ENCODE peak calls at places on chromosomes 12 and 14, in four cellular contexts. One of them, this sample, is unnamed.

GRCh38 chr12:3604281-3604680 is 113.3 kb downstream of the PRMT8 start:
- DNase-seq in astrocyte of the spinal cord: no peak
- DNase-seq in cardiac fibroblast: no peak
- DNase-seq in testis: no peak
- DNase-seq in this sample: no peak

GRCh38 chr14:100074431-100075100 is 9.3 kb downstream of the EVL start:
- DNase-seq in testis: no peak
- DNase-seq in astrocyte of the spinal cord: no peak
- DNase-seq in cardiac fibroblast: no peak
- DNase-seq in this sample: no peak

GRCh38 chr12:60335765-60336164 is 739.9 kb downstream of the SLC16A7 start:
- DNase-seq in astrocyte of the spinal cord: peak; percentile 50
- DNase-seq in testis: no peak
- DNase-seq in cardiac fibroblast: peak; percentile 37
- DNase-seq in this sample: peak; percentile 34

GRCh38 chr12:53205747-53206146 is 1.3 kb downstream of the ITGB7 start:
- DNase-seq in testis: no peak
- DNase-seq in astrocyte of the spinal cord: peak; percentile 83
- DNase-seq in cardiac fibroblast: peak; percentile 82
- DNase-seq in this sample: peak; percentile 75

GRCh38 chr14:88518592-88519512 is 36.0 kb downstream of the PTPN21 start:
- DNase-seq in astrocyte of the spinal cord: peak; percentile 79
- DNase-seq in testis: no peak
- DNase-seq in cardiac fibroblast: peak; percentile 37
- DNase-seq in this sample: peak; percentile 42

GRCh38 chr14:74595006-74595735 is 16.9 kb downstream of the LTBP2 start:
- DNase-seq in astrocyte of the spinal cord: peak; percentile 68
- DNase-seq in cardiac fibroblast: peak; percentile 87
- DNase-seq in testis: peak; percentile 34
- DNase-seq in this sample: no peak

GRCh38 chr12:2094597-2094996 is 41.8 kb downstream of the CACNA1C start:
- DNase-seq in testis: no peak
- DNase-seq in cardiac fibroblast: peak; percentile 23
- DNase-seq in astrocyte of the spinal cord: no peak
- DNase-seq in this sample: no peak

GRCh38 chr12:6336079-6336858 is 5.6 kb downstream of the TNFRSF1A start:
- DNase-seq in testis: peak; percentile 92
- DNase-seq in astrocyte of the spinal cord: peak; percentile 99
- DNase-seq in cardiac fibroblast: peak; percentile 100
- DNase-seq in this sample: peak; percentile 100

GRCh38 chr14:105138021-105138541 is 30.5 kb downstream of the JAG2 start:
- DNase-seq in astrocyte of the spinal cord: no peak
- DNase-seq in testis: no peak
- DNase-seq in cardiac fibroblast: no peak
- DNase-seq in this sample: no peak

GRCh38 chr12:96326628-96327227 is 73.5 kb downstream of the CDK17 start:
- DNase-seq in astrocyte of the spinal cord: no peak
- DNase-seq in cardiac fibroblast: no peak
- DNase-seq in testis: no peak
- DNase-seq in this sample: no peak

GRCh38 chr12:96720363-96720705 is 186.7 kb upstream of the NEDD1 start:
- DNase-seq in testis: no peak
- DNase-seq in astrocyte of the spinal cord: no peak
- DNase-seq in cardiac fibroblast: peak; percentile 10
- DNase-seq in this sample: no peak

GRCh38 chr12:22206111-22206728 is 128.3 kb downstream of the ST8SIA1 start:
- DNase-seq in testis: no peak
- DNase-seq in astrocyte of the spinal cord: no peak
- DNase-seq in cardiac fibroblast: no peak
- DNase-seq in this sample: no peak

GRCh38 chr12:16939871-16940306 is 333.9 kb upstream of the LMO3 start:
- DNase-seq in cardiac fibroblast: peak; percentile 52
- DNase-seq in testis: peak; percentile 82
- DNase-seq in astrocyte of the spinal cord: peak; percentile 60
- DNase-seq in this sample: peak; percentile 27

GRCh38 chr12:27460471-27460978 is 14.0 kb downstream of the SMCO2 start:
- DNase-seq in cardiac fibroblast: peak; percentile 81
- DNase-seq in testis: no peak
- DNase-seq in astrocyte of the spinal cord: peak; percentile 21
- DNase-seq in this sample: no peak

GRCh38 chr14:75363156-75363555 is 64.7 kb upstream of the JDP2 start:
- DNase-seq in cardiac fibroblast: no peak
- DNase-seq in astrocyte of the spinal cord: no peak
- DNase-seq in testis: no peak
- DNase-seq in this sample: no peak

GRCh38 chr14:65373671-65374039 is 38.9 kb upstream of the FUT8 start:
- DNase-seq in cardiac fibroblast: peak; percentile 21
- DNase-seq in testis: peak; percentile 26
- DNase-seq in astrocyte of the spinal cord: no peak
- DNase-seq in this sample: no peak

GRCh38 chr14:94322648-94323570 is at the start of gene SERPINA6:
- DNase-seq in cardiac fibroblast: peak; percentile 74
- DNase-seq in astrocyte of the spinal cord: peak; percentile 76
- DNase-seq in testis: no peak
- DNase-seq in this sample: peak; percentile 47

GRCh38 chr14:22794533-22794932 is 20.7 kb downstream of the SLC7A7 start:
- DNase-seq in astrocyte of the spinal cord: no peak
- DNase-seq in cardiac fibroblast: no peak
- DNase-seq in testis: no peak
- DNase-seq in this sample: no peak

GRCh38 chr14:22420598-22421186 is 168.3 kb downstream of the DAD1 start:
- DNase-seq in astrocyte of the spinal cord: no peak
- DNase-seq in testis: no peak
- DNase-seq in cardiac fibroblast: peak; percentile 46
- DNase-seq in this sample: no peak

GRCh38 chr12:28164644-28165313 is 25.5 kb upstream of the CCDC91 start:
- DNase-seq in testis: no peak
- DNase-seq in cardiac fibroblast: no peak
- DNase-seq in astrocyte of the spinal cord: no peak
- DNase-seq in this sample: no peak

GRCh38 chr14:103187911-103188310 is 64.7 kb downstream of the TNFAIP2 start:
- DNase-seq in testis: no peak
- DNase-seq in cardiac fibroblast: no peak
- DNase-seq in astrocyte of the spinal cord: no peak
- DNase-seq in this sample: no peak

GRCh38 chr14:103186894-103187586 is 63.8 kb downstream of the TNFAIP2 start:
- DNase-seq in testis: no peak
- DNase-seq in cardiac fibroblast: no peak
- DNase-seq in astrocyte of the spinal cord: no peak
- DNase-seq in this sample: no peak

GRCh38 chr14:103185051-103186027 is 62.1 kb downstream of the TNFAIP2 start:
- DNase-seq in cardiac fibroblast: peak; percentile 50
- DNase-seq in testis: no peak
- DNase-seq in astrocyte of the spinal cord: peak; percentile 48
- DNase-seq in this sample: no peak

GRCh38 chr14:103184046-103184445 is 60.8 kb downstream of the TNFAIP2 start:
- DNase-seq in astrocyte of the spinal cord: no peak
- DNase-seq in testis: no peak
- DNase-seq in cardiac fibroblast: no peak
- DNase-seq in this sample: no peak

DNA sequence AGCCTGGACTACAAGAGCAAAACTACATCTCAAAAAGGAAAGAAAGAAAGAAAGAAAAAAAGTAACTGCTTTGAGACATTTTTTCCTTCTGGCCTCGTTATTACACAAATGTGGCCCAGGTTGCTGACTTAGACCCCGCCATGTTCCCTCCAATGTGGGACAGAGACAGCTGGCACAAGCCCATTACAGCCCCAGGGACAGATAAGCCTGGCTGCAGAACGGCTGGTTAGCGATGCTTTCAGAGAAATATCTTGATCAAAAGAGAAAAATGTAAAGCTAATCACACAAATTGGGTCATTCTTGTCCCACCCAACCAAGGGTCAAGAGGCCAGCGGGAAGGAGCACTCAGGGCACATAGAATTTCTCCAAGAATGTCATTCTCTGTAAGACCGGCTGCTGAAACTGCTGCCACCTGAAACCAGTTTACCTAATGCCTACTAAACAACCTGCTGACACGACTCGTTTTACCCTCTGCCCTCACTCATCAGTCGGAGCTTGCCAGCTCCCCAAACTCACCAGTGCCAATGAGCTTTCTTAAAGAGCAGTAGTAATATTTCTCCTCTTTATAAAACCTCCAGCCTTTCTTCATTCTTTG is 63.1 kb downstream of the TNFAIP2 start:
- DNase-seq in astrocyte of the spinal cord: no peak
- DNase-seq in testis: no peak
- DNase-seq in cardiac fibroblast: no peak
- DNase-seq in this sample: no peak
- H3K4me3 ChIP-seq in astrocyte of the spinal cord: no peak overlapping the region
- H3K4me3 ChIP-seq in testis: no peak overlapping the region
- H3K4me3 ChIP-seq in cardiac fibroblast: no peak overlapping the region
- H3K4me3 ChIP-seq in this sample: no peak overlapping the region

GRCh38 chr12:129551441-129551840 is 352.4 kb downstream of the TMEM132D start:
- DNase-seq in astrocyte of the spinal cord: no peak
- DNase-seq in cardiac fibroblast: no peak
- DNase-seq in testis: no peak
- DNase-seq in this sample: no peak

GRCh38 chr12:129558036-129558435 is 345.8 kb downstream of the TMEM132D start:
- DNase-seq in astrocyte of the spinal cord: peak; percentile 29
- DNase-seq in cardiac fibroblast: no peak
- DNase-seq in testis: no peak
- DNase-seq in this sample: no peak

GRCh38 chr12:129549656-129550055 is 354.2 kb downstream of the TMEM132D start:
- DNase-seq in testis: no peak
- DNase-seq in astrocyte of the spinal cord: no peak
- DNase-seq in cardiac fibroblast: no peak
- DNase-seq in this sample: no peak

GRCh38 chr12:129550353-129550752 is 353.5 kb downstream of the TMEM132D start:
- DNase-seq in cardiac fibroblast: no peak
- DNase-seq in astrocyte of the spinal cord: no peak
- DNase-seq in testis: no peak
- DNase-seq in this sample: no peak

DNA sequence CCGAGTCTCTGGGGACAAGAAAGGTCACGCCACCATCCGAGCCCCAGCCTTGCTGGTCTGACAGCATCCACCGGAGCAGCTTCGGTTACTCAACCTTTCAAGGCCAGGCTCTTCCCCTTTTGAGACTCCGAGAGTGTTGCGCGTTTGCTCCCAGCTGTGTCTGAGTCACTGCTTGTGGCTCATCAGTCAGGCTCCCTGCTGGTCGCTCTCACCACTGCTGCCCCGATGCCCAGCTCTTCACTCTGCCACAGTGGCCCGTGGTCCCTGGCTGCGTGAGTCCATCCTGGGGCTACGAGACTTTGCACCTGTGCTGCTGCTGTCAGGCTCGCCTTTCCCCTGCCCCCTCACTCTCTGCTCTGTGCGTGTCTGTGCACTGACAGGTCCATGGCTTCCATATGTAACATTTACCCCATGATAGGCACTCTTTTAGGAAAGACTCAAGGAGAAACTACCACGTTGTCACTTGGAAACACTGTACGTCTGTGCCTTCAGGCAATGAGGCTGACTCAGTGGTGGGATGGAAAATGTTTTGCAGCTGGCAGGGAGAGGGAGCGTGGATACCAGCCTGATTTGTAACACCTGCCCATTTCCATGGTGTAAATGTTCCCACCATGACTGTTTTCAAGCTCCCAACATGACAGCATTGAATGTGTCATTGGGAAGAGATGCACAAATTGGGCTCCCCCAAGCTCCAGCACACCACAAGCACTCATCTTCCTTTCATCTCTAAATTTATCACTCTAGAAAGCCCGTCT is 350.7 kb downstream of the TMEM132D start:
- DNase-seq in astrocyte of the spinal cord: peak; percentile 65
- DNase-seq in cardiac fibroblast: no peak
- DNase-seq in testis: no peak
- DNase-seq in this sample: no peak
- H3K4me3 ChIP-seq in astrocyte of the spinal cord: no peak overlapping the region
- H3K4me3 ChIP-seq in cardiac fibroblast: no peak overlapping the region
- H3K4me3 ChIP-seq in testis: no peak overlapping the region
- H3K4me3 ChIP-seq in this sample: no peak overlapping the region

DNA sequence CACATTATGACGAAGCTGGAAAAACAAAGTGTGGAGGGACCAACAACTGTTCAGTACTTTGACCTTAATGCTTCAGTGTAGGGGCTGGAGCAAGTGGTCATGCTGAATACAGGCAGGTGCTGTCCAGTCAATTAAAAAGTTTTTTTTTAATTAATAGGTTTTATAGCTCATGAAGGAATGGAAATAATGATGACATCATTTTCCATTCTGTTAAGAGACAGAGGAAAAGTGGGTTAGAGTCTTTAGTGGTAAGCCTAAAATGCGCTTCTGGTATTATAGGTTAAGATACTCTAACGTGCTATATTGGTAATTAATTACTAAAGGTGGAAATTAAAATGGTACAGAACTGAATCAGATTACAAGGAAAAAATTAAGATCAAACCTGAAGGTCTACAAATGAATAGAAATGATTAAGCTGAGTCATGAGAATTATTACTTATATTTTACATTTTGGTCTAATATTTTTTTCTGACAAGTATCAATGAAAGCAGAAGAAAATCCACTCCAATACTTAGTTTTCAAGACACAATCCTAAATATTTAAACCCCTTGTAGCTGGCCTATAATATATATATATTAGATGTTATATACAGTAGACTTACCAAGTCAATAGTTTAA is 15.5 kb downstream of the KLHDC2 start:
- DNase-seq in testis: no peak
- DNase-seq in cardiac fibroblast: no peak
- DNase-seq in astrocyte of the spinal cord: no peak
- DNase-seq in this sample: no peak
- H3K4me3 ChIP-seq in testis: no peak overlapping the region
- H3K4me3 ChIP-seq in cardiac fibroblast: no peak overlapping the region
- H3K4me3 ChIP-seq in astrocyte of the spinal cord: no peak overlapping the region
- H3K4me3 ChIP-seq in this sample: no peak overlapping the region

DNA sequence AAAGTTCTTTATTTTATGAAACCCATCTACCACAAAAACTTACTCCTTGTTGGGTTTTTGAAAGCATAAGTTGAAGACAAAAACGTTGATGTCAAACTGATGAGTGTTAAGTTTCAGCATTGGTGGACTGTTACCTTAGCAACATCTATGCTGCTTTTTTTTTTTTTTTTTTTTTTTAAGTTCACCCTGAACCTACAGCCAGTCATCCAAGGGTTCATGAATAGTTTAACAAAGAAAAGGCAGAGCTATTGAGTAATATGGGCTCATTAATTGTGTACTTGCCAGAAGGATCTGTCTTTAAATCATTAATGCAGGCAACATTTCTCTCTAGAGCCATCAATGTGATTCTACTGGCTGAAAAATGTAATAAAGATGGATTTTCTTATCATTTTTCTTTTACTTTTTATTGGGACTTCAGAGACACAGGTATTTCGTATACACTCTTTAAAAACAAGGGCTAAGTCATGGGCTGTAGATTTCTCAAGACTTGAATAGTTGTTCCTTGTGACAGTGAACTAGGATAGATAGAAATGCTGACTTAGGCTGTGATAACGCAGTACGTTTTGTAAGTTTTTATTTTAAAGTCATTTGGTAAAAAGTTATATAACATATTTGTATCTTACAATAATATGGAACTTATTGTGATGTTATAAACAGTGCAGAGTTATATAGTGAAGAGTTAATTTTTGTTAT is at the start of gene PTPRQ:
- DNase-seq in cardiac fibroblast: peak; percentile 70
- DNase-seq in testis: no peak
- DNase-seq in astrocyte of the spinal cord: no peak
- DNase-seq in this sample: no peak
- H3K4me3 ChIP-seq in cardiac fibroblast: no peak within 1 kb of the TSS
- H3K4me3 ChIP-seq in testis: no peak within 1 kb of the TSS
- H3K4me3 ChIP-seq in astrocyte of the spinal cord: no peak within 1 kb of the TSS
- H3K4me3 ChIP-seq in this sample: no peak within 1 kb of the TSS

GRCh38 chr12:110530511-110530910 is 28.4 kb downstream of the RAD9B start:
- DNase-seq in cardiac fibroblast: no peak
- DNase-seq in astrocyte of the spinal cord: no peak
- DNase-seq in testis: no peak
- DNase-seq in this sample: no peak
- H3K4me3 ChIP-seq in cardiac fibroblast: no peak overlapping the region
- H3K4me3 ChIP-seq in astrocyte of the spinal cord: no peak overlapping the region
- H3K4me3 ChIP-seq in testis: no peak overlapping the region
- H3K4me3 ChIP-seq in this sample: no peak overlapping the region

GRCh38 chr14:101563654-101564443 is 2.6 kb downstream of the DIO3 start:
- DNase-seq in testis: no peak
- DNase-seq in cardiac fibroblast: no peak
- DNase-seq in astrocyte of the spinal cord: no peak
- DNase-seq in this sample: no peak
- H3K4me3 ChIP-seq in testis: no peak overlapping the region
- H3K4me3 ChIP-seq in cardiac fibroblast: no peak overlapping the region
- H3K4me3 ChIP-seq in astrocyte of the spinal cord: no peak overlapping the region
- H3K4me3 ChIP-seq in this sample: no peak overlapping the region

This sample was measured in skeletal muscle cell.